ENCODE peak calls at places on chromosomes 12 and 14, in ten cellular contexts. One of them, this sample, is unnamed.

GRCh38 chr12:119700078-119700477 is 32.1 kb downstream of the PRKAB1 start:
- DNase-seq in stimulated activated CD4-positive, alpha-beta T cell treated with anti-CD3 and anti-CD28 coated beads, Interleukin-4, amount 100 ng/mL, for 48 hours: no peak
- DNase-seq in GM13976: no peak
- DNase-seq in colonic mucosa: no peak
- DNase-seq in NCI-H2029 treated with DMSO at 0.1 percent for 48 hours: no peak
- DNase-seq in GM10248: no peak
- DNase-seq in testis: no peak
- DNase-seq in ELR: no peak
- DNase-seq in amniotic stem cell: no peak
- DNase-seq in GM23338: no peak
- DNase-seq in this sample: no peak

GRCh38 chr12:51863363-51863920 is 14.9 kb upstream of the FIGNL2 start:
- DNase-seq in stimulated activated CD4-positive, alpha-beta T cell treated with anti-CD3 and anti-CD28 coated beads, Interleukin-4, amount 100 ng/mL, for 48 hours: no peak
- DNase-seq in GM13976: no peak
- DNase-seq in colonic mucosa: no peak
- DNase-seq in NCI-H2029 treated with DMSO at 0.1 percent for 48 hours: no peak
- DNase-seq in GM10248: no peak
- DNase-seq in testis: no peak
- DNase-seq in ELR: no peak
- DNase-seq in amniotic stem cell: no peak
- DNase-seq in GM23338: no peak
- DNase-seq in this sample: no peak

GRCh38 chr12:89507015-89507824 is 17.4 kb downstream of the GALNT4 start:
- DNase-seq in stimulated activated CD4-positive, alpha-beta T cell treated with anti-CD3 and anti-CD28 coated beads, Interleukin-4, amount 100 ng/mL, for 48 hours: no peak
- DNase-seq in GM13976: no peak
- DNase-seq in colonic mucosa: peak; percentile 50
- DNase-seq in NCI-H2029 treated with DMSO at 0.1 percent for 48 hours: no peak
- DNase-seq in GM10248: no peak
- DNase-seq in testis: no peak
- DNase-seq in ELR: no peak
- DNase-seq in amniotic stem cell: no peak
- DNase-seq in GM23338: no peak
- DNase-seq in this sample: no peak

GRCh38 chr12:124436366-124436765 is 131.0 kb downstream of the NCOR2 start:
- DNase-seq in stimulated activated CD4-positive, alpha-beta T cell treated with anti-CD3 and anti-CD28 coated beads, Interleukin-4, amount 100 ng/mL, for 48 hours: no peak
- DNase-seq in GM13976: no peak
- DNase-seq in colonic mucosa: no peak
- DNase-seq in NCI-H2029 treated with DMSO at 0.1 percent for 48 hours: no peak
- DNase-seq in GM10248: no peak
- DNase-seq in testis: no peak
- DNase-seq in ELR: peak; percentile 27
- DNase-seq in amniotic stem cell: no peak
- DNase-seq in GM23338: no peak
- DNase-seq in this sample: no peak

GRCh38 chr12:121709478-121709890 is 3.1 kb upstream of the TMEM120B start:
- DNase-seq in stimulated activated CD4-positive, alpha-beta T cell treated with anti-CD3 and anti-CD28 coated beads, Interleukin-4, amount 100 ng/mL, for 48 hours: no peak
- DNase-seq in GM13976: no peak
- DNase-seq in colonic mucosa: no peak
- DNase-seq in NCI-H2029 treated with DMSO at 0.1 percent for 48 hours: no peak
- DNase-seq in GM10248: no peak
- DNase-seq in testis: no peak
- DNase-seq in ELR: peak; percentile 89
- DNase-seq in amniotic stem cell: no peak
- DNase-seq in GM23338: no peak
- DNase-seq in this sample: no peak

GRCh38 chr12:45637706-45638105 is 91.8 kb upstream of the ARID2 start:
- DNase-seq in stimulated activated CD4-positive, alpha-beta T cell treated with anti-CD3 and anti-CD28 coated beads, Interleukin-4, amount 100 ng/mL, for 48 hours: no peak
- DNase-seq in GM13976: no peak
- DNase-seq in colonic mucosa: no peak
- DNase-seq in NCI-H2029 treated with DMSO at 0.1 percent for 48 hours: no peak
- DNase-seq in GM10248: no peak
- DNase-seq in testis: no peak
- DNase-seq in ELR: peak; percentile 90
- DNase-seq in amniotic stem cell: peak; percentile 23
- DNase-seq in GM23338: no peak
- DNase-seq in this sample: no peak

GRCh38 chr14:46381674-46382073 is 269.9 kb downstream of the RPL10L start:
- DNase-seq in stimulated activated CD4-positive, alpha-beta T cell treated with anti-CD3 and anti-CD28 coated beads, Interleukin-4, amount 100 ng/mL, for 48 hours: no peak
- DNase-seq in GM13976: no peak
- DNase-seq in colonic mucosa: no peak
- DNase-seq in NCI-H2029 treated with DMSO at 0.1 percent for 48 hours: no peak
- DNase-seq in GM10248: no peak
- DNase-seq in testis: no peak
- DNase-seq in ELR: no peak
- DNase-seq in amniotic stem cell: no peak
- DNase-seq in GM23338: peak; percentile 69
- DNase-seq in this sample: no peak

GRCh38 chr14:89201645-89202044 is 215.4 kb downstream of the FOXN3 start:
- DNase-seq in stimulated activated CD4-positive, alpha-beta T cell treated with anti-CD3 and anti-CD28 coated beads, Interleukin-4, amount 100 ng/mL, for 48 hours: no peak
- DNase-seq in GM13976: peak; percentile 29
- DNase-seq in colonic mucosa: no peak
- DNase-seq in NCI-H2029 treated with DMSO at 0.1 percent for 48 hours: no peak
- DNase-seq in GM10248: no peak
- DNase-seq in testis: no peak
- DNase-seq in ELR: no peak
- DNase-seq in amniotic stem cell: no peak
- DNase-seq in GM23338: no peak
- DNase-seq in this sample: peak; percentile 39

GRCh38 chr14:76333664-76334063 is 42.3 kb upstream of the ESRRB start:
- DNase-seq in stimulated activated CD4-positive, alpha-beta T cell treated with anti-CD3 and anti-CD28 coated beads, Interleukin-4, amount 100 ng/mL, for 48 hours: no peak
- DNase-seq in GM13976: no peak
- DNase-seq in colonic mucosa: no peak
- DNase-seq in NCI-H2029 treated with DMSO at 0.1 percent for 48 hours: no peak
- DNase-seq in GM10248: no peak
- DNase-seq in testis: no peak
- DNase-seq in ELR: no peak
- DNase-seq in amniotic stem cell: no peak
- DNase-seq in GM23338: no peak
- DNase-seq in this sample: no peak

GRCh38 chr14:60648934-60649814 is at the start of gene SIX1:
- DNase-seq in stimulated activated CD4-positive, alpha-beta T cell treated with anti-CD3 and anti-CD28 coated beads, Interleukin-4, amount 100 ng/mL, for 48 hours: no peak
- DNase-seq in GM13976: peak; percentile 76
- DNase-seq in colonic mucosa: peak; percentile 56
- DNase-seq in NCI-H2029 treated with DMSO at 0.1 percent for 48 hours: peak; percentile 97
- DNase-seq in GM10248: peak; percentile 69
- DNase-seq in testis: peak; percentile 76
- DNase-seq in ELR: peak; percentile 95
- DNase-seq in amniotic stem cell: peak; percentile 91
- DNase-seq in GM23338: peak; percentile 97
- DNase-seq in this sample: peak; percentile 83

GRCh38 chr14:101175731-101176534 is 272.4 kb upstream of the RTL1 start:
- DNase-seq in stimulated activated CD4-positive, alpha-beta T cell treated with anti-CD3 and anti-CD28 coated beads, Interleukin-4, amount 100 ng/mL, for 48 hours: no peak
- DNase-seq in GM13976: no peak
- DNase-seq in colonic mucosa: no peak
- DNase-seq in NCI-H2029 treated with DMSO at 0.1 percent for 48 hours: no peak
- DNase-seq in GM10248: peak; percentile 3
- DNase-seq in testis: no peak
- DNase-seq in ELR: no peak
- DNase-seq in amniotic stem cell: no peak
- DNase-seq in GM23338: no peak
- DNase-seq in this sample: no peak

GRCh38 chr12:2982361-2982760 is 23.2 kb downstream of the TEAD4 start:
- DNase-seq in stimulated activated CD4-positive, alpha-beta T cell treated with anti-CD3 and anti-CD28 coated beads, Interleukin-4, amount 100 ng/mL, for 48 hours: no peak
- DNase-seq in GM13976: no peak
- DNase-seq in colonic mucosa: no peak
- DNase-seq in NCI-H2029 treated with DMSO at 0.1 percent for 48 hours: no peak
- DNase-seq in GM10248: no peak
- DNase-seq in testis: peak; percentile 50
- DNase-seq in ELR: no peak
- DNase-seq in amniotic stem cell: no peak
- DNase-seq in GM23338: no peak
- DNase-seq in this sample: no peak

GRCh38 chr12:47021298-47021697 is 58.1 kb upstream of the PCED1B start:
- DNase-seq in stimulated activated CD4-positive, alpha-beta T cell treated with anti-CD3 and anti-CD28 coated beads, Interleukin-4, amount 100 ng/mL, for 48 hours: no peak
- DNase-seq in GM13976: peak; percentile 23
- DNase-seq in colonic mucosa: no peak
- DNase-seq in NCI-H2029 treated with DMSO at 0.1 percent for 48 hours: peak; percentile 73
- DNase-seq in GM10248: peak; percentile 27
- DNase-seq in testis: no peak
- DNase-seq in ELR: peak; percentile 98
- DNase-seq in amniotic stem cell: peak; percentile 82
- DNase-seq in GM23338: peak; percentile 73
- DNase-seq in this sample: peak; percentile 52

GRCh38 chr12:75568387-75568786 is 57.0 kb upstream of the KRR1 start:
- DNase-seq in stimulated activated CD4-positive, alpha-beta T cell treated with anti-CD3 and anti-CD28 coated beads, Interleukin-4, amount 100 ng/mL, for 48 hours: no peak
- DNase-seq in GM13976: no peak
- DNase-seq in colonic mucosa: no peak
- DNase-seq in NCI-H2029 treated with DMSO at 0.1 percent for 48 hours: no peak
- DNase-seq in GM10248: no peak
- DNase-seq in testis: no peak
- DNase-seq in ELR: no peak
- DNase-seq in amniotic stem cell: no peak
- DNase-seq in GM23338: no peak
- DNase-seq in this sample: no peak

GRCh38 chr14:74599201-74599809 is 12.7 kb downstream of the LTBP2 start:
- DNase-seq in stimulated activated CD4-positive, alpha-beta T cell treated with anti-CD3 and anti-CD28 coated beads, Interleukin-4, amount 100 ng/mL, for 48 hours: no peak
- DNase-seq in GM13976: no peak
- DNase-seq in colonic mucosa: no peak
- DNase-seq in NCI-H2029 treated with DMSO at 0.1 percent for 48 hours: no peak
- DNase-seq in GM10248: no peak
- DNase-seq in testis: peak; percentile 52
- DNase-seq in ELR: no peak
- DNase-seq in amniotic stem cell: no peak
- DNase-seq in GM23338: no peak
- DNase-seq in this sample: no peak

GRCh38 chr14:81406863-81407262 is 6.7 kb upstream of the STON2 start:
- DNase-seq in stimulated activated CD4-positive, alpha-beta T cell treated with anti-CD3 and anti-CD28 coated beads, Interleukin-4, amount 100 ng/mL, for 48 hours: no peak
- DNase-seq in GM13976: no peak
- DNase-seq in colonic mucosa: no peak
- DNase-seq in NCI-H2029 treated with DMSO at 0.1 percent for 48 hours: no peak
- DNase-seq in GM10248: no peak
- DNase-seq in testis: peak; percentile 32
- DNase-seq in ELR: no peak
- DNase-seq in amniotic stem cell: no peak
- DNase-seq in GM23338: no peak
- DNase-seq in this sample: no peak

GRCh38 chr14:28765907-28766504 is 581 bp upstream of the FOXG1 start:
- DNase-seq in stimulated activated CD4-positive, alpha-beta T cell treated with anti-CD3 and anti-CD28 coated beads, Interleukin-4, amount 100 ng/mL, for 48 hours: no peak
- DNase-seq in GM13976: no peak
- DNase-seq in colonic mucosa: no peak
- DNase-seq in NCI-H2029 treated with DMSO at 0.1 percent for 48 hours: peak; percentile 77
- DNase-seq in GM10248: no peak
- DNase-seq in testis: no peak
- DNase-seq in ELR: no peak
- DNase-seq in amniotic stem cell: no peak
- DNase-seq in GM23338: no peak
- DNase-seq in this sample: peak; percentile 58

GRCh38 chr14:33477752-33478151 is 473.1 kb downstream of the EGLN3 start:
- DNase-seq in stimulated activated CD4-positive, alpha-beta T cell treated with anti-CD3 and anti-CD28 coated beads, Interleukin-4, amount 100 ng/mL, for 48 hours: no peak
- DNase-seq in GM13976: no peak
- DNase-seq in colonic mucosa: no peak
- DNase-seq in NCI-H2029 treated with DMSO at 0.1 percent for 48 hours: no peak
- DNase-seq in GM10248: no peak
- DNase-seq in testis: no peak
- DNase-seq in ELR: no peak
- DNase-seq in amniotic stem cell: no peak
- DNase-seq in GM23338: peak; percentile 27
- DNase-seq in this sample: no peak

GRCh38 chr12:44369967-44370366 is 506.1 kb downstream of the NELL2 start:
- DNase-seq in stimulated activated CD4-positive, alpha-beta T cell treated with anti-CD3 and anti-CD28 coated beads, Interleukin-4, amount 100 ng/mL, for 48 hours: no peak
- DNase-seq in GM13976: no peak
- DNase-seq in colonic mucosa: no peak
- DNase-seq in NCI-H2029 treated with DMSO at 0.1 percent for 48 hours: no peak
- DNase-seq in GM10248: no peak
- DNase-seq in testis: no peak
- DNase-seq in ELR: no peak
- DNase-seq in amniotic stem cell: no peak
- DNase-seq in GM23338: no peak
- DNase-seq in this sample: no peak

GRCh38 chr12:50240792-50241114 is 42.6 kb downstream of the LIMA1 start:
- DNase-seq in stimulated activated CD4-positive, alpha-beta T cell treated with anti-CD3 and anti-CD28 coated beads, Interleukin-4, amount 100 ng/mL, for 48 hours: no peak
- DNase-seq in GM13976: no peak
- DNase-seq in colonic mucosa: no peak
- DNase-seq in NCI-H2029 treated with DMSO at 0.1 percent for 48 hours: no peak
- DNase-seq in GM10248: no peak
- DNase-seq in testis: no peak
- DNase-seq in ELR: no peak
- DNase-seq in amniotic stem cell: no peak
- DNase-seq in GM23338: no peak
- DNase-seq in this sample: no peak

GRCh38 chr12:4228122-4228580 is 45.4 kb upstream of the CCND2 start:
- DNase-seq in stimulated activated CD4-positive, alpha-beta T cell treated with anti-CD3 and anti-CD28 coated beads, Interleukin-4, amount 100 ng/mL, for 48 hours: no peak
- DNase-seq in GM13976: no peak
- DNase-seq in colonic mucosa: no peak
- DNase-seq in NCI-H2029 treated with DMSO at 0.1 percent for 48 hours: no peak
- DNase-seq in GM10248: no peak
- DNase-seq in testis: peak; percentile 72
- DNase-seq in ELR: peak; percentile 9
- DNase-seq in amniotic stem cell: no peak
- DNase-seq in GM23338: peak; percentile 91
- DNase-seq in this sample: no peak

GRCh38 chr12:43836455-43836989 is 641 bp downstream of the TMEM117 start:
- DNase-seq in stimulated activated CD4-positive, alpha-beta T cell treated with anti-CD3 and anti-CD28 coated beads, Interleukin-4, amount 100 ng/mL, for 48 hours: no peak
- DNase-seq in GM13976: no peak
- DNase-seq in colonic mucosa: peak; percentile 29
- DNase-seq in NCI-H2029 treated with DMSO at 0.1 percent for 48 hours: peak; percentile 3
- DNase-seq in GM10248: peak; percentile 17
- DNase-seq in testis: no peak
- DNase-seq in ELR: peak; percentile 27
- DNase-seq in amniotic stem cell: no peak
- DNase-seq in GM23338: no peak
- DNase-seq in this sample: peak; percentile 18

GRCh38 chr12:45278447-45278846 is 62.6 kb downstream of the ANO6 start:
- DNase-seq in stimulated activated CD4-positive, alpha-beta T cell treated with anti-CD3 and anti-CD28 coated beads, Interleukin-4, amount 100 ng/mL, for 48 hours: no peak
- DNase-seq in GM13976: no peak
- DNase-seq in colonic mucosa: no peak
- DNase-seq in NCI-H2029 treated with DMSO at 0.1 percent for 48 hours: no peak
- DNase-seq in GM10248: no peak
- DNase-seq in testis: no peak
- DNase-seq in ELR: no peak
- DNase-seq in amniotic stem cell: no peak
- DNase-seq in GM23338: no peak
- DNase-seq in this sample: no peak

GRCh38 chr12:49288412-49288853 is 6.5 kb upstream of the PRPH start:
- DNase-seq in stimulated activated CD4-positive, alpha-beta T cell treated with anti-CD3 and anti-CD28 coated beads, Interleukin-4, amount 100 ng/mL, for 48 hours: peak; percentile 61
- DNase-seq in GM13976: peak; percentile 83
- DNase-seq in colonic mucosa: peak; percentile 67
- DNase-seq in NCI-H2029 treated with DMSO at 0.1 percent for 48 hours: no peak
- DNase-seq in GM10248: peak; percentile 81
- DNase-seq in testis: peak; percentile 79
- DNase-seq in ELR: peak; percentile 70
- DNase-seq in amniotic stem cell: peak; percentile 25
- DNase-seq in GM23338: peak; percentile 80
- DNase-seq in this sample: peak; percentile 76